ENCODE peak calls at places on chromosomes 6 and 20, in six cellular contexts. B is GM12891, V is HepG2, P is H1, I is GM12878, W is K562. Z is an unnamed sample.

GRCh38 chr6:75244063-75244575 is 518 bp upstream of the COX7A2 start:
- DNase-seq in B (no peak), V (no peak), P (no peak), I (no peak), W (no peak), Z (no peak)

GRCh38 chr6:163347021-163347446 is 67.5 kb upstream of the QKI start:
- DNase-seq in B (no peak), V (no peak), P (no peak), I (no peak), W (no peak), Z (no peak)

GRCh38 chr6:56616967-56617366 is 25.7 kb downstream of the DST start:
- DNase-seq in B (no peak), V (no peak), P (no peak), I (no peak), W (no peak), Z (no peak)

GRCh38 chr20:4369798-4370124 is 351.9 kb upstream of the PRND start:
- DNase-seq in B (peak; percentile 10), V (no peak), P (no peak), I (peak; percentile 27), W (no peak), Z (no peak)

GRCh38 chr6:4640139-4640538 is 136.1 kb upstream of the CDYL start:
- DNase-seq in B (no peak), V (no peak), P (no peak), I (no peak), W (no peak), Z (no peak)

GRCh38 chr6:36328600-36328999 is 8.1 kb downstream of the BNIP5 start:
- DNase-seq in B (no peak), V (no peak), P (no peak), I (no peak), W (no peak), Z (no peak)

GRCh38 chr6:18707714-18708439 is 320.7 kb downstream of the RNF144B start:
- DNase-seq in B (no peak), V (no peak), P (no peak), I (no peak), W (no peak), Z (no peak)

GRCh38 chr6:31617010-31617409 is 2.0 kb downstream of the AIF1 start:
- DNase-seq in B (no peak), V (no peak), P (no peak), I (no peak), W (no peak), Z (no peak)

GRCh38 chr6:6772751-6773150 is 184.2 kb downstream of the LY86 start:
- DNase-seq in B (no peak), V (no peak), P (no peak), I (no peak), W (no peak), Z (no peak)

GRCh38 chr6:30683980-30684338 is 2.5 kb downstream of the PPP1R18 start:
- DNase-seq in B (no peak), V (no peak), P (no peak), I (no peak), W (no peak), Z (no peak)

GRCh38 chr6:157994126-157994795 is 12.6 kb downstream of the SYNJ2 start:
- DNase-seq in B (no peak), V (peak; percentile 69), P (no peak), I (no peak), W (peak; percentile 56), Z (no peak)

GRCh38 chr6:84854801-84855400 is 90.5 kb upstream of the TBX18 start:
- DNase-seq in B (no peak), V (no peak), P (no peak), I (no peak), W (no peak), Z (no peak)

GRCh38 chr6:10268111-10268510 is 146.8 kb downstream of the TFAP2A start:
- DNase-seq in B (no peak), V (no peak), P (peak; percentile 57), I (no peak), W (no peak), Z (no peak)

GRCh38 chr20:9677224-9677623 is 161.7 kb downstream of the PAK5 start:
- DNase-seq in B (no peak), V (no peak), P (no peak), I (no peak), W (no peak), Z (no peak)

GRCh38 chr6:53432318-53433161 is 83.8 kb upstream of the ELOVL5 start:
- DNase-seq in B (no peak), V (peak; percentile 93), P (no peak), I (no peak), W (no peak), Z (no peak)

GRCh38 chr20:58294497-58295455 is 14.7 kb upstream of the RAB22A start:
- DNase-seq in B (no peak), V (peak; percentile 24), P (no peak), I (no peak), W (no peak), Z (no peak)

GRCh38 chr20:32574296-32575226 is 10.6 kb downstream of the NOL4L start:
- DNase-seq in B (no peak), V (no peak), P (no peak), I (no peak), W (peak; percentile 79), Z (no peak)

GRCh38 chr20:3987296-3987695 is 28.1 kb downstream of the RNF24 start:
- DNase-seq in B (no peak), V (no peak), P (no peak), I (no peak), W (no peak), Z (no peak)

GRCh38 chr6:54681987-54682386 is 164.6 kb upstream of the FAM83B start:
- DNase-seq in B (no peak), V (no peak), P (no peak), I (no peak), W (no peak), Z (no peak)

GRCh38 chr20:63121246-63121645 is 94.7 kb downstream of the YTHDF1 start:
- DNase-seq in B (no peak), V (no peak), P (no peak), I (no peak), W (no peak), Z (no peak)

GRCh38 chr6:24836116-24836515 is 37.4 kb upstream of the ARMH2 start:
- DNase-seq in B (no peak), V (no peak), P (no peak), I (no peak), W (no peak), Z (no peak)

GRCh38 chr6:13098808-13099570 is 229.3 kb downstream of the TBC1D7 start:
- DNase-seq in B (no peak), V (no peak), P (no peak), I (no peak), W (no peak), Z (no peak)

GRCh38 chr20:12564982-12565381 is 443.8 kb upstream of the SPTLC3 start:
- DNase-seq in B (no peak), V (no peak), P (no peak), I (no peak), W (no peak), Z (no peak)
- TF ChIP-seq TAF1 in B (no peak), V (no peak), P (no peak), I (no peak), W (no peak), Z (no peak)

DNA sequence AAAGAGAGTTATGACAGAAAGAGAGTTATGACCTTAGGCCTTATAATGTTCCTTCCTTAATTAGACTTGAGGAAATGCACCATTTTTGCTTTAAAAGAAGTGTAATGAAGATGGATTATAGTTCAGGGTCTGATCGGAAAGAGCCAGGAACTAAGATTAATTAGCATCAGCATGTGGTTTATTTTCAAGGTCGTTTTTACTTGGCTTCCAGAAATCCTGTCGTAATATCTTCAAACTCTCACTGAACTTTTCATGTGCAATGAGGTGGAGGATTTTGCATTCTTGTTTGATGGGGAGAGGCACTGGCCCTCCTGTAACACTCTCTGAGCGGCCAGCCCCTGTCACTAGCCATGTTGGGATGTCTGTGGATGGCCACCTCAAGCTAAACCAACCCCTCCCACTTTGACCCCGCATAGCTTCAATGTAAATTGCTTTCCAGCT is 116.8 kb downstream of the CDC5L start:
- DNase-seq in B (no peak), V (no peak), P (no peak), I (no peak), W (no peak), Z (no peak)
- TF ChIP-seq POLR2AphosphoS5 in B (no peak), V (no peak), P (no peak), I (no peak), W (no peak), Z (no peak)

DNA sequence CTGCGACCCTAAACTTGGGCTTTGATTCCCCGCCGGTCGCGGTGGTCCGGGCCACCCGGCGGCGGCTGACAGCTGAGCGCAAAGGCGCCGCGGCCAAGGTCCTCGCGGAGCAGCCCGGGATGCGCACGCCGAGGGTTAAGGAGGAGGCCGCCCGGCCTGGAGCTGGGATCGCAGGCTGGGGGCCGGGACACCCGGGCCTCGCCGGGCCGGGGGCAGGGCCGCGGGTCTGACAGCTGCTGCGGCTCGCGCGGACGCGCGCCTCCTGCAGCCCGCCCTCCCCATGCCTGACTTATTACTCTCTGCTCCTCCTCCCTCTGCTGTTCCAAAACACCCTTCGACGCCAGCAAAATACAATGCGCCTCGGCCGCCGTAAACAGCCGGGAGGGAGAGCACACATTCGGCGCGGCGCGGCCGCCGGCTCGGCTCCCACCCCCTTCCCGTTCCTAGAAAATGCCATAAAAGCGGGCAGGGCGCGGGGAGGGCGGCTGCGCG is 743 bp downstream of the BACH2 start:
- DNase-seq in B (peak; percentile 28), V (no peak), P (no peak), I (no peak), W (peak; percentile 69), Z (peak; percentile 23)
- TF ChIP-seq POLR2A in B (no peak), V (no peak), P (no peak), I (no peak), W (no peak), Z (no peak)

GRCh38 chr20:47785321-47785899 is at the start of gene SULF2:
- DNase-seq in B (no peak), V (no peak), P (no peak), I (no peak), W (no peak), Z (peak; percentile 38)

GRCh38 chr20:47784599-47785320 is 521 bp downstream of the SULF2 start:
- DNase-seq in B (peak; percentile 25), V (peak; percentile 50), P (no peak), I (no peak), W (no peak), Z (no peak)

GRCh38 chr20:47784256-47784598 is 1.1 kb downstream of the SULF2 start:
- DNase-seq in B (no peak), V (no peak), P (no peak), I (no peak), W (no peak), Z (no peak)

GRCh38 chr20:47786763-47787107 is 1.5 kb upstream of the SULF2 start:
- DNase-seq in B (no peak), V (no peak), P (no peak), I (no peak), W (no peak), Z (no peak)

DNA sequence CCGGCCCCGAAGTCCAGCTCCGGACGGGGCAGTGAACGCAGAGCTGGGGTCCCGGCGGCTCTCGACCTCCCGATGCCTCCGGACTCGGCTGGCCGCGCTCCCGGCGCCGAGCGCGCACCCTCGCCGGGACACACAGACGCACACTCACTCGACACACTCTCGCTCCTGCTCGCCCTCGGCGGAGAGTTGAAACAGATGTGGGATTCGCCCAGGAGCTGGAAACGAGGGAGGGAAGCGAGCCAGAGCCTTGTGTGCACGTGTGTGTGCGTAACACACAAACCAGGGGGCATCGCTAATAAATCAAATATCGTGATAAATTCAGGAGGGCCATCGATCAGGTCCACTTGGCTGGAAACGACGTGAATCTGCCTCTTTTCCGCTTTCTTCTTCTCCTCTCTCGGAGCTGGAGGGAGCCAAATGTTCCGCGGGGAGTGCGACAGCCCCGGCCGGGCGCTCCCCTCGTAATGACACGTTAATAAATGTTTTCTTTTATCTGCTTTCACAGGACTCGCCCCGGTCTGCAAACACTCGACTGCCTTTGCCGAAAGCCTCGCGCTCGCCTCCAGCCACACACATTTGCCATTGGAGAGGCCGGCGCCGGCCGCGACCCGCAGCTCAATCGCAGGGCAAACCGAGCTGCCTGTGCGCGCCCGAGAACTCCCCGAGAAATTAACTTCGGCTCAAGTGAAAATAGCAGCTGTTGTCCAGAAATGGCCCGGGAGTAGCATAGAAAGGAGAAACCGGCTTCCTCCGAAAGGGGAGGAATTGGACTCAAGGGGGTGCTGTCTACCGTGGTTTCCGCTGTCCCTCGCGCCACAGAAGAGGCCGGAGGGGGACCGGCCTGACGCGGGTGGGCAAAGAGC is 850 bp upstream of the SULF2 start:
- DNase-seq in B (peak; percentile 63), V (peak; percentile 82), P (no peak), I (no peak), W (peak; percentile 45), Z (peak; percentile 39)
- TF ChIP-seq TAF1 in B (no peak), V (peak; percentile 8), P (no peak), I (no peak), W (no peak), Z (no peak)